ENCODE peak calls at places on chromosomes 2 and 18, in nine cellular contexts. S, N, X, W, O, E, A, D and Y are unnamed samples.

GRCh38 chr2:101706819-101707177 is 9.3 kb downstream of the MAP4K4 start:
- DNase-seq in N (no peak), W (no peak), S (no peak), E (no peak), A (no peak), O (no peak), D (no peak), X (no peak), Y (no peak)

GRCh38 chr2:216348909-216349308 is 23.4 kb downstream of the MARCHF4 start:
- DNase-seq in E (peak; percentile 83), D (no peak), A (peak; percentile 49), S (peak; percentile 91), N (no peak), O (no peak), X (no peak), W (no peak), Y (no peak)

GRCh38 chr2:213317929-213318328 is 33.7 kb downstream of the SPAG16 start:
- DNase-seq in D (no peak), S (peak; percentile 83), A (peak; percentile 82), W (no peak), O (no peak), X (no peak), N (no peak), E (peak; percentile 85), Y (no peak)

GRCh38 chr18:48543228-48543627 is 4.4 kb downstream of the CTIF start:
- DNase-seq in O (no peak), W (no peak), A (no peak), X (no peak), E (no peak), S (no peak), D (no peak), N (peak; percentile 36), Y (no peak)

GRCh38 chr2:56191617-56192016 is 7.8 kb downstream of the CCDC85A start:
- DNase-seq in A (no peak), O (no peak), X (no peak), E (peak; percentile 29), S (peak; percentile 4), W (no peak), D (no peak), N (peak; percentile 64), Y (no peak)

GRCh38 chr2:18754286-18754685 is 164.9 kb upstream of the NT5C1B start:
- DNase-seq in W (no peak), S (no peak), E (no peak), A (no peak), N (no peak), X (no peak), O (no peak), D (no peak), Y (no peak)

GRCh38 chr2:8628179-8628869 is 53.5 kb upstream of the ID2 start:
- DNase-seq in X (no peak), S (peak; percentile 8), O (no peak), W (no peak), D (no peak), A (no peak), E (no peak), N (no peak), Y (no peak)

GRCh38 chr18:3624818-3625716 is 175.1 kb downstream of the TGIF1 start:
- DNase-seq in W (peak; percentile 45), O (peak; percentile 39), D (no peak), S (peak; percentile 98), N (no peak), X (no peak), A (peak; percentile 96), E (peak; percentile 99), Y (no peak)

GRCh38 chr2:109516445-109517117 is 97.2 kb downstream of the SEPTIN10 start:
- DNase-seq in E (no peak), N (peak; percentile 86), X (no peak), W (no peak), O (no peak), A (peak; percentile 27), S (peak; percentile 23), D (no peak), Y (peak; percentile 21)

GRCh38 chr2:88450186-88450585 is 2.3 kb downstream of the FOXI3 start:
- DNase-seq in S (no peak), D (no peak), X (no peak), A (no peak), E (no peak), N (no peak), W (no peak), O (no peak), Y (no peak)

GRCh38 chr2:88450925-88451575 is 1.4 kb downstream of the FOXI3 start:
- DNase-seq in S (no peak), D (no peak), O (no peak), N (no peak), E (no peak), A (no peak), X (no peak), W (no peak), Y (no peak)

GRCh38 chr2:88451647-88452150 is 794 bp downstream of the FOXI3 start:
- DNase-seq in D (no peak), W (no peak), X (no peak), E (no peak), A (no peak), N (no peak), O (no peak), S (no peak), Y (no peak)

GRCh38 chr2:88452151-88452851 is at the start of gene FOXI3:
- DNase-seq in S (no peak), A (no peak), D (no peak), X (no peak), N (peak; percentile 79), W (no peak), E (no peak), O (no peak), Y (no peak)

GRCh38 chr2:88448248-88448647 is 4.2 kb downstream of the FOXI3 start:
- DNase-seq in E (no peak), D (no peak), W (no peak), A (no peak), X (no peak), S (no peak), O (no peak), N (no peak), Y (no peak)
- H3K27me3 ChIP-seq in E (peaks cover 22% of the 10 kb centered on the region), D (no peaks in the 10 kb centered on the region), W (peaks cover 16% of the 10 kb centered on the region), A (peaks cover 23% of the 10 kb centered on the region), X (peaks cover 98% of the 10 kb centered on the region), S (peaks cover 39% of the 10 kb centered on the region), O (peaks cover 3% of the 10 kb centered on the region), N (peaks cover 38% of the 10 kb centered on the region), Y (peaks cover 31% of the 10 kb centered on the region)

GRCh38 chr18:30625961-30626360 is 416.6 kb downstream of the DSC3 start:
- DNase-seq in O (no peak), X (no peak), W (no peak), E (no peak), N (no peak), A (no peak), D (no peak), S (no peak), Y (no peak)

GRCh38 chr18:30622104-30622503 is 420.4 kb downstream of the DSC3 start:
- DNase-seq in S (no peak), W (no peak), X (no peak), A (no peak), E (no peak), O (no peak), N (no peak), D (no peak), Y (no peak)

GRCh38 chr18:30622635-30623034 is 419.9 kb downstream of the DSC3 start:
- DNase-seq in S (no peak), E (no peak), O (no peak), D (no peak), W (no peak), N (no peak), X (no peak), A (no peak), Y (no peak)

GRCh38 chr18:30618567-30618966 is 424.0 kb downstream of the DSC3 start:
- DNase-seq in A (no peak), X (no peak), N (no peak), W (no peak), O (no peak), D (no peak), S (no peak), E (no peak), Y (no peak)

DNA sequence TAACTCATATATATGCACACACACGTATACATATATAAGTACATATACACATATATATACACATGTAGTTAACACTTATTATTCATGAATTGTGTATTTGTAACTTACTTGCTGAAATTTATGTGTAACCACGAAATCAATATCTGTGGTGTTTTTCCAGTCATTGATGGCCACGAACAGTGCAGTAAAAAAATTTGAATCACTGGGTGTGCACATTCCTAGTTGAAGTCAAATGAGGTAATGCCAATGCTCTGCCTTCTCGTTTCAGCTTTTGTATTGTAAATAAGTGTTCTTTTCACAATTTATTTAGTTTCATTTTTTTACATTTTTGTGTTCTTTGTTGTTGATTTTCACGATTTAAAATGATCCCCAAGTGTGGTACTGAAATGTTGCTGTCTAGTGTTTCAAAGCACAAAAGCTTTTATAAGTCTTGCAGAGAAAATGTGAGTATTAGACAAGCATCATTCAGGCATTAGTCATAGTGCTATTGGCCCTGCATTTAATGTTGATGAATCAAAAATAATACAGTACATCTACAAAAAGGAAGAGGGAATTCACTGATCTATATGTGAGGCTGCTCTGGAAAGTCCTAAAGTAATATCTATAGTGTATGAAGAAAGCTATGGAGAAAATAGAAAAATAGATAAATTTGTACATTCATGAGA is 419.0 kb downstream of the DSC3 start:
- DNase-seq in E (peak; percentile 29), N (no peak), X (no peak), S (no peak), O (no peak), W (no peak), D (no peak), A (no peak), Y (no peak)
- H3K4me3 ChIP-seq in E (no peak overlapping the region), N (no peak overlapping the region), X (no peak overlapping the region), S (no peak overlapping the region), O (no peak overlapping the region), W (no peak overlapping the region), D (no peak overlapping the region), A (no peak overlapping the region), Y (no peak overlapping the region)

GRCh38 chr18:50401334-50401733 is 26.5 kb downstream of the SKA1 start:
- DNase-seq in E (no peak), X (no peak), N (no peak), D (no peak), A (no peak), W (no peak), O (no peak), S (no peak), Y (no peak)
- H3K27me3 ChIP-seq in E (peaks cover 14% of the 10 kb centered on the region), X (peaks cover 69% of the 10 kb centered on the region), N (peaks cover 34% of the 10 kb centered on the region), D (no peaks in the 10 kb centered on the region), A (peaks cover 2% of the 10 kb centered on the region), W (peaks cover 5% of the 10 kb centered on the region), O (no peaks in the 10 kb centered on the region), S (peaks cover 19% of the 10 kb centered on the region), Y (no peaks in the 10 kb centered on the region)

GRCh38 chr2:26410764-26411243 is 9.1 kb downstream of the DRC1 start:
- DNase-seq in E (no peak), N (no peak), W (no peak), X (no peak), D (no peak), A (no peak), S (no peak), O (no peak), Y (no peak)

GRCh38 chr2:26411419-26411818 is 9.7 kb downstream of the DRC1 start:
- DNase-seq in E (no peak), S (no peak), N (no peak), X (no peak), O (no peak), D (no peak), W (no peak), A (no peak), Y (no peak)

GRCh38 chr2:26409785-26410184 is 8.1 kb downstream of the DRC1 start:
- DNase-seq in E (no peak), O (no peak), D (no peak), X (no peak), A (no peak), N (no peak), S (no peak), W (no peak), Y (no peak)

GRCh38 chr2:26414291-26414690 is 12.6 kb downstream of the DRC1 start:
- DNase-seq in E (no peak), A (no peak), O (no peak), S (peak; percentile 21), X (no peak), W (no peak), N (no peak), D (no peak), Y (no peak)

GRCh38 chr2:26412091-26412673 is 10.5 kb downstream of the DRC1 start:
- DNase-seq in A (no peak), S (no peak), E (no peak), W (no peak), O (no peak), X (no peak), D (no peak), N (no peak), Y (no peak)
- H3K4me3 ChIP-seq in A (no peak overlapping the region), S (no peak overlapping the region), E (no peak overlapping the region), W (peak overlapping the region; percentile 3), O (no peak overlapping the region), X (peak overlapping the region; percentile 52), D (no peak overlapping the region), N (no peak overlapping the region), Y (no peak overlapping the region)